ENCODE peak calls at places on chromosomes 11 and 22, in four cellular contexts. L is adrenal gland, I is suprapubic skin, U is ovary. C is an unnamed sample.

GRCh38 chr11:113587318-113587739 is 112.1 kb upstream of the DRD2 start:
- DNase-seq in L (no peak), I (no peak), U (no peak), C (no peak)

GRCh38 chr11:117199061-117199915 is at the start of gene TAGLN:
- DNase-seq in L (peak; percentile 44), I (no peak), U (peak; percentile 92), C (no peak)

GRCh38 chr11:13288375-13289029 is 10.9 kb downstream of the BMAL1 start:
- DNase-seq in L (no peak), I (no peak), U (no peak), C (no peak)

GRCh38 chr11:106706355-106706754 is 311.9 kb downstream of the GUCY1A2 start:
- DNase-seq in L (no peak), I (no peak), U (no peak), C (no peak)

GRCh38 chr11:57364851-57365660 is 15.9 kb downstream of the PRG3 start:
- DNase-seq in L (no peak), I (no peak), U (no peak), C (no peak)

GRCh38 chr11:39807904-39808303 is 1651.5 kb downstream of the LRRC4C start:
- DNase-seq in L (no peak), I (no peak), U (no peak), C (no peak)

GRCh38 chr11:56331861-56332491 is 13.9 kb upstream of the OR8K1 start:
- DNase-seq in L (no peak), I (no peak), U (no peak), C (no peak)

GRCh38 chr11:61141601-61142028 is 19.6 kb downstream of the VPS37C start:
- DNase-seq in L (peak; percentile 31), I (no peak), U (peak; percentile 62), C (no peak)

GRCh38 chr11:70066628-70067027 is 11.5 kb upstream of the ANO1 start:
- DNase-seq in L (no peak), I (no peak), U (no peak), C (no peak)

GRCh38 chr11:19605500-19606371 is 106.9 kb upstream of the NAV2 start:
- DNase-seq in L (no peak), I (no peak), U (no peak), C (no peak)

GRCh38 chr22:38398609-38399401 is 56.2 kb downstream of the KCNJ4 start:
- DNase-seq in L (peak; percentile 85), I (peak; percentile 90), U (peak; percentile 92), C (peak; percentile 38)

DNA sequence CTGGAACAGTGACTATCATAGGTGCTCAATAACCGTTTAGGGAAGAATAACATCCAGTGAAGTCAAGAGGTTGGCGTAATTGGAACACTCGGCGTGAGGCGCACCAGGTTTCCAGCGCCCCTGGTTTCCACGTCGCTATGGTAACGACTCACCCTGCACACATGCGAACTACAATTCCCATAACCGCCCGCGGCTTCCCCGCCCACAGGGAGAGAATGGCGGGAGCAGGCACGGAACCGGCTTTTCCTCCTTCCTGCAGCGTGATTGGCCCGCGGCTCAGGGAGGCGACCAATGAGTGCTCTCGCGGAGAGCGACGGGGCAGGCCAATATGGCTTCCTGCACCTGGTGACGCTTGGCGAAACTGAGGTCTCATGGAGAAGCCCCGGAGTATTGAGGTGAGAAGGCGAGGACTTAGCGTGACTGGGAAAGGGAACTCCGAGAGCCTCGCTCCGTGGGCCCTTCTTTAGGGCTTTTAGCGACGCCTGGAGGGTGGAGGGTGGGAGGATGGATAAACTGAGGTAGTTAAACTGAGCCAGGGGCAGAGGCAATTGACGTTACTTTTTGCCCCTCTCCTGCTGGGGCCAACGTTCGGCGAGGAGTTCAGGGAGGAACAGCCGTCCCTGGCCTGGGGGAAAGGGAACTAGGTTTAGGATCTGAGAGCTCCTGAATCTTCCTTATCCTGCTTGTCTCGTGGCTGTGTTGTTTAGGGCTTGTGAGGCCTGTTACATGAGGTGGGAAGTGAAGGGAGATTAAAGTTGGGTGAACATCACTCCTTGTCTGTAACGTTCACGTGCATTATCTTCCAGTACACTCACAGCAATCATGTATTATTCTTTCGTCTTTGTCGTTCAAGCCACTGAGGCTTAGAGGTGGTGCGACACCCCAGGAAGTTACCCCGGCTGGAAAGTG is at the start of gene L3MBTL2:
- DNase-seq in L (peak; percentile 96), I (peak; percentile 99), U (peak; percentile 98), C (peak; percentile 87)
- TF ChIP-seq POLR2A in L (peak; percentile 10), I (no peak), U (peak; percentile 52), C (no peak)

GRCh38 chr11:62547691-62548281 is 1.2 kb upstream of the AHNAK start:
- DNase-seq in L (no peak), I (no peak), U (no peak), C (no peak)
- TF ChIP-seq POLR2A in L (no peak), I (no peak), U (peak; percentile 11), C (no peak)

GRCh38 chr11:73217810-73218105 is 323 bp upstream of the P2RY2 start:
- DNase-seq in L (no peak), I (no peak), U (no peak), C (no peak)

GRCh38 chr11:73218830-73219215 is 742 bp downstream of the P2RY2 start:
- DNase-seq in L (no peak), I (no peak), U (no peak), C (no peak)

GRCh38 chr11:73217131-73217809 is 811 bp upstream of the P2RY2 start:
- DNase-seq in L (peak; percentile 62), I (no peak), U (peak; percentile 75), C (no peak)

GRCh38 chr11:73219396-73220285 is 1.6 kb downstream of the P2RY2 start:
- DNase-seq in L (no peak), I (no peak), U (peak; percentile 23), C (no peak)

DNA sequence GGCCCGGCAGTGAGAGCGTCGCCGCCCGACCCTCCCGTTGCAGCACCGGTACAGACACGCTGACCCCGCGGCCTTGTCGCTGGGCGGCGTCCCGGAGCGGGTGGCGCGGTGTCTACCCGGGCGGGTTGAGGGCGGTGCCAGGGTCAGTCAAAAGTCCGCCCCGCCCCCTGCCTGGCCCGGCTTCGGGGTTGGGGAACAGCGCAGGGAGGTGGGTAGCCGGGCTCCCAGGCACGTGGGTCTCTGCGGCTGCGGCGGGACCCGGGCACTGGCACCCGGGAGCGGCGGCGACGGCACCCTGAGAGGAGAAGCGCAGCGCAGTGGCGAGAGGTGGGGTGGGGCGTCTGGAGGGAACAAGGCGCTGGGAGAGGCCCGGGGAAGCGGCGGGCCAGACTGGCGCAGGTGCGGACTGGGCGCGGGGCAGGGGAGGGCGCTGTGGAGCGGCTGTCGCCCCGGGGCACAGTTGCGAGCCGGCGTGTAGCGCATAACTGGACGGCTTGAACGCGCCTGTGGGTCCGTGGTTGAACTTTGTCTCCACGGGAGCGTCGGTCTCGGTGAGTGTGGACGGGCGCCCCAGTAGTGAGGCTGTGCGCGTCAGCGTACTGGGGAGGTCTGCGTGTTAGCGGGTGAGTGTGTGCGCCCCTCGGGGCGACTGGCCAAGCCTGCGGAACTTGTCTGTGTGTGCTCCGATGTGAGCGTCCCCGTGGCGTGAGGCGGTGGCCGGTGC is at the start of gene P2RY2:
- DNase-seq in L (peak; percentile 91), I (peak; percentile 80), U (peak; percentile 73), C (no peak)
- TF ChIP-seq POLR2A in L (peak; percentile 48), I (no peak), U (no peak), C (no peak)

DNA sequence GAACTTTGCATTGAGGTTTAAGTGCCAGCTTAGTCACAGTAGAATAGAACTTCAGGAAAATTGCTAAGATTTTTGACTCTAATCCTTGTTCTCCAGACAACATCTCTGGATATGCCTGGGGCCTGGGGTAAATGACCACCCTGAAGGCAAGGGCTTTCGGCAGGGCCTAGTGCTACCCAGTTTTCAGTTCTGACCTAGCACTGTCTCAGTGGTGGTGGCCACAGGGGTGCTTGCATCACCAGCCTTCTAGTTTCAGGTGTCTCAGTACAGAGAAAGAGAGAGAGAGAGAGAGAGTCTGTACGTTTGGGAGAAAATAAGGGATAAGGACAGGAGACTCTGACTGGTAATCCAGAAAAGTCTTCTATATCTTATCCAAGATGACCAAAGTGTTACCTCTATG is 890.5 kb downstream of the JRKL start:
- DNase-seq in L (no peak), I (no peak), U (no peak), C (no peak)
- TF ChIP-seq POLR2A in L (no peak), I (no peak), U (no peak), C (no peak)

GRCh38 chr22:43955040-43955882 is at the start of gene SAMM50:
- DNase-seq in L (peak; percentile 95), I (peak; percentile 96), U (peak; percentile 94), C (peak; percentile 53)
- TF ChIP-seq POLR2A in L (peak; percentile 72), I (peak; percentile 24), U (peak; percentile 76), C (no peak)